ENCODE peak calls at places on chromosomes 3 and 15, in ten cellular contexts. S is endodermal cell; Q is adrenal gland; K is cardiac fibroblast; T is NCI-H1930; Y is nephron progenitor cell; W is astrocyte of the spinal cord; X is NCI-H1417 treated with DMSO at 0.1 percent for 48 hours; D is stimulated activated CD8-positive, alpha-beta memory T cell treated with anti-CD3 and anti-CD28 coated beads, Interleukin-4, amount 100 ng/mL, for 24 hours; L is activated naive CD8-positive, alpha-beta T cell treated with anti-CD3 and anti-CD28 coated beads, Interleukin-2, amount 50 U/mL, for 24 hours. H is an unnamed sample.

GRCh38 chr3:178823556-178824229 is 247.9 kb downstream of the ZMAT3 start:
- DNase-seq in S (no peak), Q (no peak), K (peak; percentile 39), T (no peak), Y (no peak), W (peak; percentile 10), X (no peak), D (no peak), L (no peak), H (no peak)

GRCh38 chr15:34214135-34214534 is 4.2 kb upstream of the KATNBL1 start:
- DNase-seq in S (peak; percentile 66), Q (no peak), K (no peak), T (no peak), Y (no peak), W (no peak), X (no peak), D (no peak), L (no peak), H (no peak)

GRCh38 chr3:129218742-129219141 is 30.7 kb upstream of the COPG1 start:
- DNase-seq in S (no peak), Q (no peak), K (no peak), T (no peak), Y (no peak), W (no peak), X (no peak), D (no peak), L (no peak), H (no peak)

GRCh38 chr15:40776537-40777141 is 6.9 kb downstream of the C15orf62 start:
- DNase-seq in S (no peak), Q (no peak), K (peak; percentile 50), T (no peak), Y (no peak), W (peak; percentile 60), X (no peak), D (peak; percentile 46), L (peak; percentile 58), H (no peak)

GRCh38 chr3:8945890-8946590 is 17.2 kb downstream of the RAD18 start:
- DNase-seq in S (no peak), Q (no peak), K (no peak), T (no peak), Y (no peak), W (no peak), X (no peak), D (no peak), L (no peak), H (no peak)

GRCh38 chr3:151875759-151876158 is 2.3 kb downstream of the SUCNR1 start:
- DNase-seq in S (no peak), Q (no peak), K (no peak), T (no peak), Y (no peak), W (no peak), X (no peak), D (no peak), L (no peak), H (no peak)

GRCh38 chr3:133077688-133078087 is 39.5 kb downstream of the TMEM108 start:
- DNase-seq in S (no peak), Q (no peak), K (no peak), T (no peak), Y (no peak), W (no peak), X (no peak), D (no peak), L (no peak), H (no peak)

GRCh38 chr15:68045289-68046265 is 8.5 kb upstream of the PIAS1 start:
- DNase-seq in S (peak; percentile 68), Q (no peak), K (no peak), T (no peak), Y (peak; percentile 6), W (no peak), X (no peak), D (no peak), L (no peak), H (no peak)

GRCh38 chr3:32493437-32494414 is 8.9 kb downstream of the CMTM6 start:
- DNase-seq in S (no peak), Q (no peak), K (peak; percentile 46), T (no peak), Y (peak; percentile 10), W (no peak), X (no peak), D (no peak), L (no peak), H (no peak)

GRCh38 chr3:129123314-129124060 is 1.9 kb upstream of the RAB43 start:
- DNase-seq in S (peak; percentile 46), Q (no peak), K (no peak), T (no peak), Y (no peak), W (no peak), X (no peak), D (no peak), L (no peak), H (no peak)

GRCh38 chr3:142445816-142446254 is 2.0 kb downstream of the XRN1 start:
- DNase-seq in S (no peak), Q (no peak), K (peak; percentile 49), T (no peak), Y (no peak), W (peak; percentile 48), X (no peak), D (no peak), L (peak; percentile 16), H (no peak)

GRCh38 chr3:112814256-112814655 is 32.4 kb downstream of the CD200R1L start:
- DNase-seq in S (no peak), Q (no peak), K (peak; percentile 92), T (no peak), Y (no peak), W (peak; percentile 83), X (no peak), D (no peak), L (no peak), H (no peak)

GRCh38 chr3:177362646-177363045 is 165.4 kb upstream of the TBL1XR1 start:
- DNase-seq in S (no peak), Q (no peak), K (no peak), T (no peak), Y (no peak), W (no peak), X (no peak), D (no peak), L (no peak), H (no peak)

GRCh38 chr3:10170915-10171478 is 6.3 kb downstream of the IRAK2 start:
- DNase-seq in S (no peak), Q (no peak), K (no peak), T (no peak), Y (no peak), W (no peak), X (no peak), D (no peak), L (no peak), H (no peak)

GRCh38 chr15:25381579-25381978 is 57.2 kb downstream of the UBE3A start:
- DNase-seq in S (no peak), Q (no peak), K (no peak), T (no peak), Y (no peak), W (no peak), X (no peak), D (no peak), L (no peak), H (no peak)

GRCh38 chr15:41977757-41978369 is 5.5 kb upstream of the EHD4 start:
- DNase-seq in S (peak; percentile 10), Q (peak; percentile 31), K (no peak), T (no peak), Y (no peak), W (no peak), X (no peak), D (no peak), L (no peak), H (no peak)

GRCh38 chr3:187679638-187680396 is 9.6 kb upstream of the SST start:
- DNase-seq in S (peak; percentile 97), Q (peak; percentile 95), K (peak; percentile 80), T (peak; percentile 40), Y (peak; percentile 90), W (peak; percentile 65), X (peak; percentile 24), D (peak; percentile 38), L (peak; percentile 75), H (peak; percentile 24)

H was measured in NCI-H187.